ENCODE peak calls at places on chromosomes 16 and 17, in five cellular contexts. One of them, this sample, is unnamed.

GRCh38 chr17:43212641-43213490 is 1.2 kb downstream of the TMEM106A start:
- DNase-seq in left cardiac atrium: no peak
- DNase-seq in CD4-positive, alpha-beta T cell: no peak
- DNase-seq in activated T-helper 1 cell treated with anti-CD3 and anti-CD28 coated beads, Interleukin-12 subunit alpha, Interleukin-12 subunit beta, Interleukin-2, Interleukin-4 antibody, amounts not matched to agents 30 ng/mL and 10 ng/mL and 1 ng/mL, durations not matched to agents 14 hours and 24 hours and 36 hours: no peak
- DNase-seq in heart right ventricle: no peak
- DNase-seq in this sample: peak

GRCh38 chr16:70252355-70252988 is 732 bp upstream of the EXOSC6 start:
- DNase-seq in heart right ventricle: no peak
- DNase-seq in activated T-helper 1 cell treated with anti-CD3 and anti-CD28 coated beads, Interleukin-12 subunit alpha, Interleukin-12 subunit beta, Interleukin-2, Interleukin-4 antibody, amounts not matched to agents 30 ng/mL and 10 ng/mL and 1 ng/mL, durations not matched to agents 14 hours and 24 hours and 36 hours: no peak
- DNase-seq in left cardiac atrium: no peak
- DNase-seq in CD4-positive, alpha-beta T cell: no peak
- DNase-seq in this sample: no peak

GRCh38 chr16:28166394-28167208 is 45.2 kb downstream of the XPO6 start:
- DNase-seq in left cardiac atrium: no peak
- DNase-seq in CD4-positive, alpha-beta T cell: no peak
- DNase-seq in heart right ventricle: no peak
- DNase-seq in activated T-helper 1 cell treated with anti-CD3 and anti-CD28 coated beads, Interleukin-12 subunit alpha, Interleukin-12 subunit beta, Interleukin-2, Interleukin-4 antibody, amounts not matched to agents 30 ng/mL and 10 ng/mL and 1 ng/mL, durations not matched to agents 14 hours and 24 hours and 36 hours: no peak
- DNase-seq in this sample: no peak

GRCh38 chr17:4998027-4998665 is 396 bp downstream of the KIF1C start:
- DNase-seq in CD4-positive, alpha-beta T cell: no peak
- DNase-seq in heart right ventricle: peak
- DNase-seq in left cardiac atrium: peak
- DNase-seq in activated T-helper 1 cell treated with anti-CD3 and anti-CD28 coated beads, Interleukin-12 subunit alpha, Interleukin-12 subunit beta, Interleukin-2, Interleukin-4 antibody, amounts not matched to agents 30 ng/mL and 10 ng/mL and 1 ng/mL, durations not matched to agents 14 hours and 24 hours and 36 hours: no peak
- DNase-seq in this sample: no peak

GRCh38 chr16:74984194-74984669 is 691 bp downstream of the WDR59 start:
- DNase-seq in activated T-helper 1 cell treated with anti-CD3 and anti-CD28 coated beads, Interleukin-12 subunit alpha, Interleukin-12 subunit beta, Interleukin-2, Interleukin-4 antibody, amounts not matched to agents 30 ng/mL and 10 ng/mL and 1 ng/mL, durations not matched to agents 14 hours and 24 hours and 36 hours: peak
- DNase-seq in CD4-positive, alpha-beta T cell: no peak
- DNase-seq in heart right ventricle: no peak
- DNase-seq in left cardiac atrium: no peak
- DNase-seq in this sample: no peak

GRCh38 chr17:74526681-74527080 is 4.6 kb downstream of the CD300LB start:
- DNase-seq in CD4-positive, alpha-beta T cell: no peak
- DNase-seq in left cardiac atrium: no peak
- DNase-seq in activated T-helper 1 cell treated with anti-CD3 and anti-CD28 coated beads, Interleukin-12 subunit alpha, Interleukin-12 subunit beta, Interleukin-2, Interleukin-4 antibody, amounts not matched to agents 30 ng/mL and 10 ng/mL and 1 ng/mL, durations not matched to agents 14 hours and 24 hours and 36 hours: no peak
- DNase-seq in heart right ventricle: no peak
- DNase-seq in this sample: no peak

GRCh38 chr17:10075919-10076318 is 122.5 kb downstream of the GAS7 start:
- DNase-seq in activated T-helper 1 cell treated with anti-CD3 and anti-CD28 coated beads, Interleukin-12 subunit alpha, Interleukin-12 subunit beta, Interleukin-2, Interleukin-4 antibody, amounts not matched to agents 30 ng/mL and 10 ng/mL and 1 ng/mL, durations not matched to agents 14 hours and 24 hours and 36 hours: no peak
- DNase-seq in left cardiac atrium: no peak
- DNase-seq in CD4-positive, alpha-beta T cell: no peak
- DNase-seq in heart right ventricle: no peak
- DNase-seq in this sample: no peak

GRCh38 chr16:63461248-63461841 is 1425.1 kb upstream of the CDH8 start:
- DNase-seq in heart right ventricle: no peak
- DNase-seq in left cardiac atrium: no peak
- DNase-seq in CD4-positive, alpha-beta T cell: no peak
- DNase-seq in activated T-helper 1 cell treated with anti-CD3 and anti-CD28 coated beads, Interleukin-12 subunit alpha, Interleukin-12 subunit beta, Interleukin-2, Interleukin-4 antibody, amounts not matched to agents 30 ng/mL and 10 ng/mL and 1 ng/mL, durations not matched to agents 14 hours and 24 hours and 36 hours: no peak
- DNase-seq in this sample: no peak

GRCh38 chr17:55322451-55322985 is 57.8 kb downstream of the HLF start:
- DNase-seq in heart right ventricle: no peak
- DNase-seq in CD4-positive, alpha-beta T cell: no peak
- DNase-seq in activated T-helper 1 cell treated with anti-CD3 and anti-CD28 coated beads, Interleukin-12 subunit alpha, Interleukin-12 subunit beta, Interleukin-2, Interleukin-4 antibody, amounts not matched to agents 30 ng/mL and 10 ng/mL and 1 ng/mL, durations not matched to agents 14 hours and 24 hours and 36 hours: no peak
- DNase-seq in left cardiac atrium: no peak
- DNase-seq in this sample: no peak

GRCh38 chr16:24966599-24966998 is 48.6 kb downstream of the ARHGAP17 start:
- DNase-seq in activated T-helper 1 cell treated with anti-CD3 and anti-CD28 coated beads, Interleukin-12 subunit alpha, Interleukin-12 subunit beta, Interleukin-2, Interleukin-4 antibody, amounts not matched to agents 30 ng/mL and 10 ng/mL and 1 ng/mL, durations not matched to agents 14 hours and 24 hours and 36 hours: no peak
- DNase-seq in heart right ventricle: no peak
- DNase-seq in left cardiac atrium: no peak
- DNase-seq in CD4-positive, alpha-beta T cell: no peak
- DNase-seq in this sample: no peak

GRCh38 chr17:46863383-46864121 is 12.2 kb downstream of the WNT9B start:
- DNase-seq in activated T-helper 1 cell treated with anti-CD3 and anti-CD28 coated beads, Interleukin-12 subunit alpha, Interleukin-12 subunit beta, Interleukin-2, Interleukin-4 antibody, amounts not matched to agents 30 ng/mL and 10 ng/mL and 1 ng/mL, durations not matched to agents 14 hours and 24 hours and 36 hours: no peak
- DNase-seq in left cardiac atrium: no peak
- DNase-seq in heart right ventricle: no peak
- DNase-seq in CD4-positive, alpha-beta T cell: no peak
- DNase-seq in this sample: no peak

GRCh38 chr16:12815361-12815760 is 11.7 kb upstream of the CPPED1 start:
- DNase-seq in left cardiac atrium: no peak
- DNase-seq in heart right ventricle: no peak
- DNase-seq in activated T-helper 1 cell treated with anti-CD3 and anti-CD28 coated beads, Interleukin-12 subunit alpha, Interleukin-12 subunit beta, Interleukin-2, Interleukin-4 antibody, amounts not matched to agents 30 ng/mL and 10 ng/mL and 1 ng/mL, durations not matched to agents 14 hours and 24 hours and 36 hours: no peak
- DNase-seq in CD4-positive, alpha-beta T cell: no peak
- DNase-seq in this sample: no peak

GRCh38 chr17:82241926-82242697 is 13.3 kb downstream of the SLC16A3 start:
- DNase-seq in CD4-positive, alpha-beta T cell: no peak
- DNase-seq in heart right ventricle: no peak
- DNase-seq in activated T-helper 1 cell treated with anti-CD3 and anti-CD28 coated beads, Interleukin-12 subunit alpha, Interleukin-12 subunit beta, Interleukin-2, Interleukin-4 antibody, amounts not matched to agents 30 ng/mL and 10 ng/mL and 1 ng/mL, durations not matched to agents 14 hours and 24 hours and 36 hours: no peak
- DNase-seq in left cardiac atrium: no peak
- DNase-seq in this sample: no peak

GRCh38 chr16:9441021-9441420 is 349.6 kb downstream of the HAPSTR1 start:
- DNase-seq in CD4-positive, alpha-beta T cell: no peak
- DNase-seq in heart right ventricle: no peak
- DNase-seq in left cardiac atrium: no peak
- DNase-seq in activated T-helper 1 cell treated with anti-CD3 and anti-CD28 coated beads, Interleukin-12 subunit alpha, Interleukin-12 subunit beta, Interleukin-2, Interleukin-4 antibody, amounts not matched to agents 30 ng/mL and 10 ng/mL and 1 ng/mL, durations not matched to agents 14 hours and 24 hours and 36 hours: no peak
- DNase-seq in this sample: no peak

GRCh38 chr16:70659546-70659945 is 13.2 kb downstream of the IL34 start:
- DNase-seq in heart right ventricle: no peak
- DNase-seq in CD4-positive, alpha-beta T cell: no peak
- DNase-seq in activated T-helper 1 cell treated with anti-CD3 and anti-CD28 coated beads, Interleukin-12 subunit alpha, Interleukin-12 subunit beta, Interleukin-2, Interleukin-4 antibody, amounts not matched to agents 30 ng/mL and 10 ng/mL and 1 ng/mL, durations not matched to agents 14 hours and 24 hours and 36 hours: no peak
- DNase-seq in left cardiac atrium: no peak
- DNase-seq in this sample: no peak

This sample was measured in GF-D8.